ENCODE peak calls at places on chromosomes 6 and 20, in six cellular contexts. T is Panc1; C is GM23248; U is heart right ventricle; E is thoracic aorta; Y is CD8-positive, alpha-beta T cell. G is an unnamed sample. For H3K4me1 and H3K9me3, the result is how much of the 10 kb centered on the place peaks cover.

GRCh38 chr6:5942591-5942990 is 64.1 kb downstream of the NRN1 start:
- DNase-seq in U (no peak), Y (no peak), T (no peak), E (no peak), C (peak), G (no peak)

GRCh38 chr20:60137657-60138245 is 179.5 kb downstream of the CDH26 start:
- DNase-seq in U (no peak), Y (no peak), T (no peak), C (peak), E (no peak), G (no peak)

GRCh38 chr6:159137715-159138114 is 31.5 kb upstream of the FNDC1 start:
- DNase-seq in C (no peak), E (no peak), U (no peak), Y (no peak), T (no peak), G (no peak)

GRCh38 chr20:3800878-3801260 is 4.8 kb downstream of the CDC25B start:
- DNase-seq in T (no peak), E (no peak), Y (no peak), U (no peak), C (no peak), G (no peak)

GRCh38 chr6:137056121-137056880 is 11.5 kb upstream of the IL20RA start:
- DNase-seq in Y (no peak), T (no peak), C (no peak), U (no peak), E (no peak), G (no peak)

GRCh38 chr6:124888581-124889371 is 73.5 kb upstream of the RNF217 start:
- DNase-seq in C (no peak), Y (no peak), T (no peak), E (no peak), U (no peak), G (no peak)

GRCh38 chr6:18034798-18035202 is 47.4 kb upstream of the KIF13A start:
- DNase-seq in E (no peak), T (no peak), Y (no peak), C (no peak), U (no peak), G (no peak)

GRCh38 chr6:114024746-114025145 is 53.8 kb upstream of the HDAC2 start:
- DNase-seq in Y (no peak), T (no peak), E (no peak), U (no peak), C (no peak), G (no peak)

GRCh38 chr6:137867685-137868509 is 838 bp downstream of the TNFAIP3 start:
- DNase-seq in E (no peak), Y (peak), U (peak), T (no peak), C (peak), G (peak)

GRCh38 chr6:139603554-139603953 is 229.1 kb upstream of the CITED2 start:
- DNase-seq in T (no peak), E (no peak), Y (no peak), U (no peak), C (no peak), G (no peak)

GRCh38 chr6:42313038-42313437 is 95.4 kb upstream of the MRPS10 start:
- DNase-seq in C (peak), U (no peak), E (no peak), T (no peak), Y (no peak), G (no peak)

GRCh38 chr20:51985013-51985415 is 182.7 kb upstream of the SALL4 start:
- DNase-seq in U (no peak), T (peak), C (peak), E (no peak), Y (no peak), G (no peak)

GRCh38 chr6:73523434-73524123 is 2.7 kb upstream of the EEF1A1 start:
- DNase-seq in Y (peak), C (peak), U (peak), T (no peak), E (no peak), G (peak)

GRCh38 chr6:19303381-19303780 is 533.8 kb upstream of the ID4 start:
- DNase-seq in T (no peak), Y (no peak), C (peak), U (no peak), E (no peak), G (peak)

GRCh38 chr6:168386973-168387372 is 54.0 kb upstream of the SMOC2 start:
- DNase-seq in U (no peak), C (no peak), Y (no peak), E (no peak), T (no peak), G (no peak)

GRCh38 chr6:69007781-69008180 is 372.7 kb downstream of the ADGRB3 start:
- DNase-seq in T (no peak), E (no peak), Y (no peak), U (no peak), C (no peak), G (no peak)

GRCh38 chr6:126661646-126662045 is 321.7 kb downstream of the CENPW start:
- DNase-seq in C (peak), T (no peak), U (no peak), Y (no peak), E (no peak), G (no peak)

GRCh38 chr6:110587328-110587727 is 110.9 kb upstream of the SLC22A16 start:
- DNase-seq in U (no peak), E (no peak), C (no peak), T (no peak), Y (no peak), G (no peak)

GRCh38 chr6:107485157-107485556 is 4.8 kb upstream of the SOBP start:
- DNase-seq in T (no peak), C (no peak), Y (no peak), U (no peak), E (no peak), G (no peak)

GRCh38 chr6:16126881-16127280 is 2.0 kb upstream of the MYLIP start:
- DNase-seq in C (no peak), E (no peak), T (no peak), U (no peak), Y (no peak), G (no peak)

GRCh38 chr6:29827579-29828470 is at the start of gene HLA-G:
- DNase-seq in C (no peak), T (no peak), Y (no peak), E (no peak), U (no peak), G (no peak)

GRCh38 chr6:21831531-21832291 is 238.2 kb downstream of the SOX4 start:
- DNase-seq in E (no peak), T (no peak), Y (no peak), U (no peak), C (peak), G (no peak)

GRCh38 chr6:14275493-14275851 is 157.9 kb downstream of the CD83 start:
- DNase-seq in E (no peak), C (peak), T (no peak), U (peak), Y (no peak), G (no peak)

GRCh38 chr20:45919536-45919933 is 7.6 kb upstream of the PLTP start:
- DNase-seq in C (no peak), U (peak), Y (no peak), T (no peak), E (no peak), G (peak)

GRCh38 chr6:169883316-169883715 is 131.9 kb downstream of the ERMARD start:
- DNase-seq in E (no peak), U (no peak), T (no peak), Y (no peak), C (no peak), G (no peak)

GRCh38 chr6:40852667-40853383 is 186.2 kb downstream of the UNC5CL start:
- DNase-seq in E (no peak), U (no peak), Y (no peak), T (no peak), C (peak), G (no peak)

GRCh38 chr6:118086189-118086588 is 179.1 kb downstream of the SLC35F1 start:
- DNase-seq in Y (no peak), T (no peak), E (no peak), C (no peak), U (no peak), G (no peak)

GRCh38 chr6:83126223-83126622 is 58.8 kb downstream of the DOP1A start:
- DNase-seq in T (no peak), E (no peak), U (no peak), Y (no peak), C (no peak), G (no peak)

GRCh38 chr6:157550114-157550989 is 169.4 kb downstream of the ZDHHC14 start:
- DNase-seq in C (no peak), T (no peak), E (no peak), U (no peak), Y (peak), G (peak)

GRCh38 chr6:138386897-138387296 is 9.2 kb downstream of the SMIM28 start:
- DNase-seq in T (no peak), U (no peak), C (no peak), E (no peak), Y (no peak), G (no peak)

DNA sequence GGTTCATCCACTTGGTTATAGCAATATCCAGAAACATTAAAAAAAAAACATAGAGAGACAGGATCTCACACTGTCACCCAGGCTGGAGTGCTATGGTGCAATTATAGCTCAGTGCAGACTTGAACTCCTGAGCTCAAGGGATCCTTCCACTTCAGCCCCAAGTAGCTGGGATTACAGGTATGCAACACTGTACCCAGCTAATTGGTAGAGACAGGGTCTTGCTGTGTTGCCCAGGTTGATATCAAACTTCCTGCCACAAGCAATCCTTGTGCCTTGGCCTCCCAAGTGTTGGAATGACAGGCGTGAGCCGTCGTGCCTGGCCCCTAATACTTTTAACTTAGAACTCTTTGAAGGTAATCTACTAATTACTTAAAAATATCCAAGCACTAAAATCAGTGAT is 818 bp upstream of the SLC17A1 start:
- DNase-seq in U (no peak), E (no peak), T (no peak), C (no peak), Y (no peak), G (no peak)
- H3K27ac ChIP-seq in U (no peak), E (no peak), T (no peak), C (no peak), Y (no peak), G (no peak)

GRCh38 chr6:163442336-163442735 is 27.8 kb downstream of the QKI start:
- DNase-seq in U (no peak), C (no peak), T (no peak), E (no peak), Y (no peak), G (no peak)

GRCh38 chr6:163449076-163449475 is 34.6 kb downstream of the QKI start:
- DNase-seq in Y (no peak), C (peak), T (no peak), E (no peak), U (no peak), G (no peak)

GRCh38 chr6:163443985-163444553 is 29.6 kb downstream of the QKI start:
- DNase-seq in C (no peak), Y (no peak), E (no peak), T (no peak), U (no peak), G (no peak)

DNA sequence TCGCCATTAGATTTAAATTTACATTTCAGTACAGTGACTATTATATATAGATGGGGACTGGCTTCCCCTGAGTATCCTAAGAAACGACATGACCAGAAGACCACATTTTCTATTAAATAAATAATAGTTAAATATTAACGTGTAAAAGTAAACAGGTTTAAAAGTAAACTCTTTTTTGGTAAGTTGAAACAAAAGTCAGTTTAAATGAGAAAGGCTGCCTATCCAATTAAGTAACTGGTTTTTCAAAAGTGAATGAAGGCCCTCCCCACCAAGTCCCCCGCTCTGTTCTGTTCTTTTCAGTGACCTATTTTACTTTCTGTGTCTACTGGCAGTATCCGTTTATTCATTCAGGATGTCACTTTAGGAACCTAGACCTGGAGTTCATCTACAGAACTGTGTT is 32.0 kb downstream of the QKI start:
- DNase-seq in C (no peak), E (no peak), Y (no peak), T (no peak), U (no peak), G (no peak)
- H3K4me1 ChIP-seq in C (under half), E (under half), Y (under half), T (under half), U (half or more), G (half or more)

DNA sequence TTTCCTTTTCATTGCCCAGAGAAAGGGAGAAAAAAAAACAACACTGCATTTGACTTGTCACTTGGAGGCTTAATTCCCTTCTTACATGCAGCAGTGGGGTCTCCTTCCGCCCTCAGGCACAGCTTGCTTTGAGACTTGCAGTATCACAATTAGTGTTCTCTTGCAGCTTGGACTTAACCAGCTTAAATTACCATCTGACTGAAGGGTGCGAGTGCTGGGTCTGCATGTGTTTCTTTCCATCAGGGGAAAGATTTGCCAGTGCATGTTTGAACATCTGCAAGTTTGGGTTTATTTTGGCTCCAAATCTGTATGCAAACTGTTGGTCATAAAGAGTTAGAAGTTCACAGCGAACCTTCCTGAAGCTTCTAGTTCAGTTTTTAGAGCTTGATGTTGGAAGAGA is 35.7 kb upstream of the IRF4 start:
- DNase-seq in T (no peak), C (no peak), Y (no peak), E (no peak), U (no peak), G (no peak)
- H3K9me3 ChIP-seq in T (under half), C (under half), Y (under half), E (under half), U (under half), G (under half)

DNA sequence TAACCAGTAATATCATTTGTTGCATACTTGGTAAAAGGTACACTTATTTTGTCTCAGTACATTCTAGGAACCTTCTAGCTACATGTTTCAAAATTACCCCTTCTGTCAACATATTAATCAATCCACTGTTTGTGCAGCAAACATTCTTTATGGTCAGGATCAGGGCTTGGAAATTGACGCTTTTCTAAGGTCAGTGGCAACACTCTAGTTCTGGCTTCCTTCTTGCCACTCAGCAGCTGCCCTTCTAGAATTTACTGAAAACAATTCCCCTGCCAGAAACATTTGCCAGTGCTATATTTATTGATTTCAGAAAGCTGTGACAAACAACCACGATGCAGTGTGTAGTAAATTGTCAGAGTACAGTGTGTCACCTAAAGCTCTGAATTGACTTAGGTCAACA is 84.7 kb upstream of the FBXL4 start:
- DNase-seq in C (no peak), T (no peak), U (no peak), E (no peak), Y (no peak), G (no peak)
- H3K27ac ChIP-seq in C (no peak), T (no peak), U (no peak), E (no peak), Y (no peak), G (no peak)

DNA sequence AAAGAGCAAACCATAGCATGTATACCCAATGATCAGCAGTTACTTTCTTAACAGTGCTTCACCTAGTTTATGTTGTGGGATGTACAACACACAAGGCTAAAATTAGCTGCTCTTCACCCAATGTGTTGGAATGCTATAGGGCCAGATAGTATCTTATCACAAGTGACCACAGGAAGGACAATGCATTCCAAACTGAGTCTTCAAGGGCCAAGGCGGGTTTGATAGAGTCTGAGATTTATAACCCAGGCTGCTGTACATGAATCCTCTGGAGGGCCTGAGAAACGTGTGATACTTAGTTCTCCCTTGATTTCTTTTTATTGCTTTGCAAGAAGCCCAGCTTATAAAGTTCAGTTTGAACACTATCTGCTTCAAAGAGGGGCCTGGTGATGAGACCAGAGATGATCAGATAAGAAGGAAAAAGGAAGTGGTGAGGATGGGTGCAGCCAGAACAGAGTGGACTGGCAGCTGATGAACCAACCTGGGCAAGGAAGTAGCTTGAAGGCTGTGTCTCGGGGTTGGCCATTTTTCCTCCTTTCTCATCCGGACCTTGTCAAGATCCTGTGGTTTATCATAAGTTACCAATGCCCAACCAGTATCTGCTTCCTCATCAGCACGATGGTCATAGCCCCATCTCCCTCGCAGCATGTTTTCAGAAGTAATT is 62.2 kb upstream of the BMP2 start:
- DNase-seq in U (no peak), T (no peak), C (no peak), E (no peak), Y (no peak), G (no peak)
- H3K4me1 ChIP-seq in U (under half), T (under half), C (under half), E (under half), Y (under half), G (under half)

GRCh38 chr6:13026557-13026956 is 301.8 kb downstream of the TBC1D7 start:
- DNase-seq in Y (no peak), E (no peak), C (no peak), U (no peak), T (no peak), G (no peak)
- H3K9me3 ChIP-seq in Y (under half), E (under half), C (under half), U (under half), T (under half), G (under half)

GRCh38 chr20:50646483-50646996 is 44.8 kb downstream of the RIPOR3 start:
- DNase-seq in Y (no peak), T (no peak), E (no peak), C (peak), U (no peak), G (no peak)
- H3K27ac ChIP-seq in Y (no peak), T (peak), E (no peak), C (peak), U (peak), G (no peak)

DNA sequence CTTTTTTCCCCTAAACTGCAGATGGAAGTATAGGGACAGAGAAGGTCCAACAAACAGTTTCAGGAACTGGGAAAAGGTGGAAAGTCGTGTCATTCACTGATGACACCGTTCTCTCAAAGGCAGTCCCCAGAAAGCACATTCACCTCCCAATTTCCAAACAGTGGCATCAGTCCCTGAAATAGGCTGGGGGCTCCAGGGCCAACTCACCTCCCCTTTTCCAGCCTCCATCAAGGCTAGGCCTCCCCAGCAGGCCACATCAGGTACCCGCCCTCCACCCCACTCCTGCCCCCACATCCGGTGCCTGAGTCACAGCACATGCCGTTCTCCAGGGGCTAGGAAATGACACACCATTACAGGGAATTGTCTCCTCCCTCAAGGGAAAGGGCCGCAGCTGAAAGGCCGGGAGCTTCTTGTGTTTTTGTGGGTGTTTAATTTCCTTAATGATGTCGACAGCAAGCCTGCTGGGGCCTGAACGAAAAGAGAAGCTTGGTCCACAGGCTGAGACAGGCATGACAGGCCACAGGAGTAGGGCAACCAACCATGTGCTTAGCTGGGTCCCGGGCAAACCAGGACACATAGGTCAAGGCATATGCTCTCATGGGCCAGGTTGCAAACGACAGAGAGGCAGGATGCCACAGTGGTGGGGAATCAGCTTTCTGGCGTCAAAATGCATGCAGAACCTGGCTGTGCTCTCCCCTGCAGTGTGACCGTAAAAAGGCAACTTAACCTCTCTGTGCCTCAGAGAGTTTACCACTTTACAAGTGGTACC is 39.2 kb downstream of the ZMYND8 start:
- DNase-seq in C (peak), E (peak), T (peak), Y (no peak), U (peak), G (peak)
- H3K4me1 ChIP-seq in C (half or more), E (under half), T (half or more), Y (under half), U (half or more), G (under half)

DNA sequence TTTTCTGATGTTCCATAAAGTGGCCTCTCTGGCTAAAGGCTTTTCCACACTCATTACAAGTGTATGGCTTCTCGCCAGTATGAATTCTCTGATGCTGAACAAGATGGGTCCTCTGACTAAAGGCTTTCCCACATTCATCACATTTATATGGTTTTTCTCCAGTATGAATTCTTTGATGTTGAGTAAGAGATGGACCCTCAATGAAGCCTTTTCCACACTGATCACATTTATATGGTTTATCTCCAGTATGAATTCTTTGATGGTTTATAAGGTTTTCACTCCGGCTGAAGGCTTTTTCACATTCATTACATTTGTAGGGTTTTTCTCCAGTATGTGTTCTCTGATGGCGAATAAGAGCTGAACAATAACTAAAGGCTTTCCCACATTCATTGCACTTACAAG is 20.4 kb downstream of the ZNF184 start:
- DNase-seq in E (no peak), T (no peak), C (peak), U (no peak), Y (no peak), G (no peak)
- H3K9me3 ChIP-seq in E (half or more), T (half or more), C (under half), U (half or more), Y (half or more), G (under half)

GRCh38 chr6:106145144-106145543 is 59.0 kb downstream of the PRDM1 start:
- DNase-seq in T (no peak), C (no peak), Y (no peak), E (no peak), U (no peak), G (no peak)
- H3K27ac ChIP-seq in T (no peak), C (no peak), Y (no peak), E (no peak), U (no peak), G (no peak)

G was measured in tibial artery.